ENCODE peak calls at places on chromosomes 4 and X, in four cellular contexts. E, B, Q and U are unnamed samples.

GRCh38 chr4:168274871-168275270 is 43.7 kb downstream of the DDX60 start:
- DNase-seq in E (no peak), B (no peak), Q (no peak), U (no peak)

GRCh38 chr4:51963871-51964513 is 56.2 kb downstream of the LRRC66 start:
- DNase-seq in E (no peak), B (no peak), Q (no peak), U (no peak)

GRCh38 chr4:2385450-2386020 is 32.9 kb downstream of the ZFYVE28 start:
- DNase-seq in E (no peak), B (no peak), Q (no peak), U (no peak)

GRCh38 chr4:141417387-141417786 is 196.7 kb downstream of the ZNF330 start:
- DNase-seq in E (no peak), B (no peak), Q (no peak), U (no peak)

GRCh38 chr4:6469898-6470501 is 2.4 kb downstream of the PPP2R2C start:
- DNase-seq in E (peak; percentile 8), B (no peak), Q (no peak), U (no peak)

GRCh38 chr4:11908712-11909111 is 480.0 kb upstream of the HS3ST1 start:
- DNase-seq in E (no peak), B (no peak), Q (no peak), U (no peak)

GRCh38 chr4:20418865-20419451 is 167.3 kb downstream of the SLIT2 start:
- DNase-seq in E (no peak), B (peak; percentile 41), Q (no peak), U (no peak)

GRCh38 chr4:46404961-46405360 is 15.0 kb upstream of the GABRA2 start:
- DNase-seq in E (peak; percentile 57), B (no peak), Q (peak; percentile 59), U (no peak)

GRCh38 chr4:73070072-73070385 is 513 bp upstream of the COX18 start:
- DNase-seq in E (no peak), B (no peak), Q (no peak), U (no peak)

GRCh38 chr4:86825511-86825910 is 23.7 kb downstream of the SLC10A6 start:
- DNase-seq in E (no peak), B (no peak), Q (no peak), U (no peak)

GRCh38 chr4:185535818-185536729 is 767 bp upstream of the PDLIM3 start:
- DNase-seq in E (no peak), B (no peak), Q (no peak), U (peak; percentile 30)

GRCh38 chr4:166277406-166277805 is 404.4 kb downstream of the TLL1 start:
- DNase-seq in E (no peak), B (no peak), Q (no peak), U (no peak)

GRCh38 chr4:187485676-187486075 is 509.9 kb upstream of the ZFP42 start:
- DNase-seq in E (no peak), B (no peak), Q (no peak), U (no peak)

GRCh38 chr4:1201851-1202525 is 29.6 kb upstream of the SPON2 start:
- DNase-seq in E (peak; percentile 53), B (no peak), Q (no peak), U (peak; percentile 51)

GRCh38 chr4:154740462-154740861 is 3.3 kb upstream of the LRAT start:
- DNase-seq in E (no peak), B (no peak), Q (no peak), U (peak; percentile 26)

GRCh38 chrX:134585446-134585845 is 72.8 kb downstream of the PLAC1 start:
- DNase-seq in E (no peak), B (no peak), Q (no peak), U (no peak)

GRCh38 chr4:78625073-78625472 is 73.5 kb downstream of the ANXA3 start:
- DNase-seq in E (no peak), B (no peak), Q (no peak), U (no peak)

GRCh38 chr4:6885953-6886557 is 23.6 kb upstream of the TBC1D14 start:
- DNase-seq in E (peak; percentile 37), B (no peak), Q (peak; percentile 68), U (peak; percentile 57)

GRCh38 chr4:38189445-38189844 is 229.2 kb downstream of the PTTG2 start:
- DNase-seq in E (no peak), B (peak; percentile 73), Q (no peak), U (no peak)

GRCh38 chr4:17687237-17687857 is 72.9 kb downstream of the MED28 start:
- DNase-seq in E (no peak), B (no peak), Q (no peak), U (no peak)

GRCh38 chr4:84917869-84918600 is 48.5 kb downstream of the WDFY3 start:
- DNase-seq in E (no peak), B (no peak), Q (no peak), U (no peak)

GRCh38 chr4:181998588-181998987 is 244.6 kb upstream of the TENM3 start:
- DNase-seq in E (no peak), B (no peak), Q (no peak), U (no peak)

GRCh38 chr4:145533011-145533410 is 51.4 kb downstream of the SMAD1 start:
- DNase-seq in E (no peak), B (no peak), Q (no peak), U (no peak)

GRCh38 chrX:46398874-46399273 is 146.3 kb downstream of the ZNF674 start:
- DNase-seq in E (no peak), B (no peak), Q (no peak), U (no peak)

GRCh38 chrX:84336646-84337045 is 148.6 kb upstream of the RPS6KA6 start:
- DNase-seq in E (no peak), B (no peak), Q (no peak), U (no peak)

GRCh38 chr4:82782626-82783025 is 16.0 kb downstream of the SCD5 start:
- DNase-seq in E (no peak), B (no peak), Q (no peak), U (peak; percentile 31)

GRCh38 chr4:110620352-110621327 is 2.2 kb downstream of the PITX2 start:
- DNase-seq in E (peak; percentile 62), B (no peak), Q (peak; percentile 85), U (peak; percentile 88)

GRCh38 chr4:102825261-102826071 is 1.9 kb downstream of the UBE2D3 start:
- DNase-seq in E (peak; percentile 54), B (peak; percentile 52), Q (no peak), U (peak; percentile 15)

GRCh38 chr4:3521621-3522325 is 10.4 kb downstream of the LRPAP1 start:
- DNase-seq in E (no peak), B (no peak), Q (no peak), U (no peak)

GRCh38 chr4:129429566-129430339 is 333.8 kb downstream of the C4orf33 start:
- DNase-seq in E (no peak), B (no peak), Q (no peak), U (no peak)

GRCh38 chrX:115940888-115941332 is 229.6 kb upstream of the AGTR2 start:
- DNase-seq in E (peak; percentile 88), B (no peak), Q (peak; percentile 94), U (peak; percentile 80)

GRCh38 chr4:100781433-100781832 is 263.6 kb upstream of the EMCN start:
- DNase-seq in E (no peak), B (no peak), Q (no peak), U (no peak)

GRCh38 chrX:45006002-45006800 is 133.2 kb downstream of the KDM6A start:
- DNase-seq in E (no peak), B (no peak), Q (no peak), U (peak; percentile 16)

GRCh38 chrX:100895365-100896075 is 21.4 kb upstream of the NOX1 start:
- DNase-seq in E (no peak), B (no peak), Q (peak; percentile 34), U (peak; percentile 37)

GRCh38 chr4:18850763-18851331 is 829.3 kb upstream of the LCORL start:
- DNase-seq in E (no peak), B (no peak), Q (no peak), U (no peak)
- H3K4me3 ChIP-seq in E (no peak overlapping the region), B (no peak overlapping the region), Q (no peak overlapping the region), U (no peak overlapping the region)

GRCh38 chrX:2782778-2783177 is 30.9 kb downstream of the XG start:
- DNase-seq in E (no peak), B (no peak), Q (no peak), U (no peak)

GRCh38 chrX:2784026-2784425 is 32.2 kb downstream of the XG start:
- DNase-seq in E (no peak), B (no peak), Q (no peak), U (no peak)

GRCh38 chrX:2782171-2782570 is 30.3 kb downstream of the XG start:
- DNase-seq in E (no peak), B (no peak), Q (no peak), U (no peak)

GRCh38 chrX:2781226-2781571 is 29.4 kb downstream of the XG start:
- DNase-seq in E (no peak), B (no peak), Q (peak; percentile 61), U (no peak)

DNA sequence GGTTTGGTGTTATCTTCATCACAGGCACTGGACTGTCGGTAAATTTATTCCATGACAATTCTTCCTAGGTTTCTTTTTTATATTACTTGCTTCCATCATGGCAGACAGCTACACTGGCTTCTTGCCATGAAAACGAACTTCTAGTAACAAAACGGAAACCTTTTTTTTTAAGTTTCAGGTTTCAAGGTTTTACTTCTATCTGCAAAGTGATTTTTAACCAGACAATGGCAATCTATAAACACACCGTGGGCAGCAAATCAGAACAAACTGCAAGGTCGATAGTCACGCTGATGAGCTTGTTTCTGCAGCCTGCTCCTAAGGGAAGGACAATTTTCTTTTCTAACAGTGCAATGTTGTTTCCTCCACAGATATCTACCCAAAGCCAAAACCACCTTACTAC is 29.9 kb downstream of the XG start:
- DNase-seq in E (no peak), B (no peak), Q (no peak), U (no peak)
- H3K4me3 ChIP-seq in E (no peak overlapping the region), B (no peak overlapping the region), Q (peak overlapping the region; percentile 14), U (no peak overlapping the region)

DNA sequence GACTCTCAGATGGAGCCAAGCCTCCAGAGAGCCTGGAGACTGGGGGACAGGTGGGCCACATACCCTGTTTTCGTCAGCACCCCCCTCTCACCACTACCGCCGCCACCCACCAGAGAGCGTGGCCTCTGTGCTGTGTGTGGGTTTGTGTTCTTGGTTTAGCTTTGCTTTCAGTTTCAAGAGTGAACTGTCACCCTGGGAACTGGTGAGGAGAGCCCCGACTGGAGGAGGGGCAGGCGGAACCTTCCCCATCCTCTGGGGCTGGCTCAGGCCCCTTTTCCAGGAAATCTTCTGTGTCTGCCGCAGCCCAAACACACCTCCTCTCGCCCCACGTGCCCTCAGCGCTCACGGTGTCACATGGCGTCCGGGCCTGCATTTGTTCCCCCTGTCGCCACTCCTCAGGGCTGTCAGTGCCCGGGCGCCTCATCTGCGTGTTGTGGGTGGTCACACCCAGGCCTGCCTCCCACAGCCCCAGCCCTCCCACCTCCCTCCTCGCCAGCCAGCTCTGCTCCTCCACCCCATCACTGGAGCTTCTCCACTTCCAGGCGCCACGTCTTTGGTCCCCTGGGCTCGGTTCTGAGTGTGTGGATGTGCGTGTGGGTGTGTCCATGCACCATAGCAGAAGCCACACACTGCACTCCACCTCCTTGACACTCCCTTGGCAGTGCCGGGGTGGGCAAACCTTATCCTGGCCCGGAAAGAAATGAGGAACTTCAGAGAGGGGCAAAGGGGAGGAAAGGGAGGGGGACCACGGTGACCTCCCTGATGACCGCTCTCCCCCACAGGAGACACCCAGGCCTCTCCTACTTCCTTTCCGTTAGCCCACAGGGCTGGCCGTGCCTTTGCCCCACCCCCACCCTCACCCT is 27.8 kb downstream of the ELF4 start:
- DNase-seq in E (no peak), B (no peak), Q (no peak), U (peak; percentile 56)
- H3K4me3 ChIP-seq in E (no peak overlapping the region), B (no peak overlapping the region), Q (no peak overlapping the region), U (no peak overlapping the region)

DNA sequence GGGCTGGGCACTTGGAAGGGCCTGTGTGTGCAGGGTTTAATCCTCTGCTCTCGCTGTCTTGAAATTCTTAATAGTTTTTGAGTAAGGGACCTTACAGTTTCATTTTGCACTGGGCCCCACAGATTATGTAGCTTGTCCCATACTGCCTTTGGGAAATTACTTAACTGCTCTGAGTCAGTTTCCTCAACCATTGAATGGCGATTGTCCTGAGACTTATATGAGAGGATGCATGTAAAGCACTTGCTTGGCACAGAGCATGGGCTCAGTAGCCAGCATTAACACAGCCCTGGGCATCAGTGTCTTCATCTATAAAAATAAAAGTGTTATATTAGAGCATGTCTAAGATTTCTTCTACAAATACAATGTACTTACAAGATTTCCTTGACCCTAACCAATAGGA is 55.8 kb downstream of the CLCN5 start:
- DNase-seq in E (no peak), B (no peak), Q (no peak), U (no peak)
- H3K4me3 ChIP-seq in E (no peak overlapping the region), B (no peak overlapping the region), Q (peak overlapping the region; percentile 29), U (no peak overlapping the region)